ENCODE peak calls at places on chromosomes 2 and 18, in eight cellular contexts. F is foreskin fibroblast, R is breast epithelium, P is HCT116, I is fibroblast of mammary gland, Z is GM12865, V is heart left ventricle, D is upper lobe of right lung. K is an unnamed sample.

GRCh38 chr2:88180594-88181240 is 10.6 kb downstream of the THNSL2 start:
- DNase-seq in V (no peak), F (peak), P (no peak), R (no peak), Z (no peak), I (peak), D (no peak), K (no peak)

GRCh38 chr18:25678226-25678625 is 326.3 kb upstream of the ZNF521 start:
- DNase-seq in P (no peak), R (no peak), Z (no peak), I (no peak), F (no peak), V (no peak), D (no peak), K (no peak)

GRCh38 chr2:195575879-195576391 is 81.1 kb upstream of the SLC39A10 start:
- DNase-seq in F (peak), P (peak), I (peak), R (no peak), Z (peak), V (no peak), D (no peak), K (no peak)

GRCh38 chr2:165401285-165401852 is 68.1 kb upstream of the CSRNP3 start:
- DNase-seq in F (peak), Z (peak), R (no peak), I (peak), V (no peak), P (peak), D (no peak), K (no peak)

GRCh38 chr18:59996370-59996966 is 96.7 kb downstream of the PMAIP1 start:
- DNase-seq in I (peak), D (no peak), V (no peak), Z (peak), P (peak), F (peak), R (no peak), K (no peak)

GRCh38 chr18:25349926-25350560 is 1.9 kb downstream of the ZNF521 start:
- DNase-seq in V (peak), F (peak), R (peak), D (no peak), Z (no peak), I (no peak), P (no peak), K (no peak)

GRCh38 chr2:190468814-190469569 is 60.8 kb downstream of the MFSD6 start:
- DNase-seq in Z (peak), V (peak), D (no peak), P (peak), I (peak), F (peak), R (peak), K (no peak)

GRCh38 chr2:202072226-202072625 is 829 bp upstream of the KIAA2012 start:
- DNase-seq in D (no peak), P (no peak), V (no peak), F (no peak), I (no peak), Z (no peak), R (no peak), K (no peak)

GRCh38 chr2:18559531-18559930 is 922 bp downstream of the RDH14 start:
- DNase-seq in F (no peak), R (no peak), Z (no peak), D (no peak), I (peak), P (no peak), V (no peak), K (no peak)

GRCh38 chr2:8153258-8153718 is 528.6 kb upstream of the ID2 start:
- DNase-seq in P (no peak), D (no peak), I (no peak), V (no peak), F (no peak), R (no peak), Z (no peak), K (no peak)

GRCh38 chr2:67389788-67390187 is 7.3 kb upstream of the ETAA1 start:
- DNase-seq in I (no peak), V (no peak), D (no peak), F (no peak), P (no peak), R (no peak), Z (no peak), K (no peak)

GRCh38 chr2:207163053-207163814 is 2.5 kb downstream of the KLF7 start:
- DNase-seq in P (peak), Z (no peak), F (peak), D (no peak), R (peak), I (peak), V (no peak), K (no peak)

GRCh38 chr2:71995067-71995665 is 152.5 kb downstream of the CYP26B1 start:
- DNase-seq in V (no peak), I (peak), R (no peak), Z (no peak), F (no peak), D (no peak), P (peak), K (no peak)

GRCh38 chr2:30267161-30267568 is 35.8 kb downstream of the LBH start:
- DNase-seq in V (no peak), P (no peak), D (no peak), R (no peak), F (no peak), Z (no peak), I (no peak), K (no peak)

GRCh38 chr2:118845005-118845842 is 2.2 kb downstream of the EN1 start:
- DNase-seq in P (no peak), V (no peak), Z (no peak), I (no peak), F (no peak), R (no peak), D (no peak), K (no peak)

GRCh38 chr2:239472220-239472775 is 71.5 kb upstream of the HDAC4 start:
- DNase-seq in D (no peak), I (no peak), V (no peak), Z (no peak), P (no peak), F (no peak), R (no peak), K (no peak)

GRCh38 chr2:81194176-81194575 is 889.6 kb upstream of the LRRTM1 start:
- DNase-seq in D (peak), I (no peak), V (peak), P (no peak), Z (no peak), R (no peak), F (no peak), K (no peak)

GRCh38 chr2:14903709-14904374 is 271.3 kb downstream of the LRATD1 start:
- DNase-seq in F (no peak), D (peak), V (no peak), P (peak), I (peak), Z (peak), R (no peak), K (peak)

GRCh38 chr2:226247289-226248275 is 552.0 kb downstream of the IRS1 start:
- DNase-seq in F (no peak), D (no peak), I (peak), Z (no peak), R (no peak), V (no peak), P (no peak), K (no peak)

DNA sequence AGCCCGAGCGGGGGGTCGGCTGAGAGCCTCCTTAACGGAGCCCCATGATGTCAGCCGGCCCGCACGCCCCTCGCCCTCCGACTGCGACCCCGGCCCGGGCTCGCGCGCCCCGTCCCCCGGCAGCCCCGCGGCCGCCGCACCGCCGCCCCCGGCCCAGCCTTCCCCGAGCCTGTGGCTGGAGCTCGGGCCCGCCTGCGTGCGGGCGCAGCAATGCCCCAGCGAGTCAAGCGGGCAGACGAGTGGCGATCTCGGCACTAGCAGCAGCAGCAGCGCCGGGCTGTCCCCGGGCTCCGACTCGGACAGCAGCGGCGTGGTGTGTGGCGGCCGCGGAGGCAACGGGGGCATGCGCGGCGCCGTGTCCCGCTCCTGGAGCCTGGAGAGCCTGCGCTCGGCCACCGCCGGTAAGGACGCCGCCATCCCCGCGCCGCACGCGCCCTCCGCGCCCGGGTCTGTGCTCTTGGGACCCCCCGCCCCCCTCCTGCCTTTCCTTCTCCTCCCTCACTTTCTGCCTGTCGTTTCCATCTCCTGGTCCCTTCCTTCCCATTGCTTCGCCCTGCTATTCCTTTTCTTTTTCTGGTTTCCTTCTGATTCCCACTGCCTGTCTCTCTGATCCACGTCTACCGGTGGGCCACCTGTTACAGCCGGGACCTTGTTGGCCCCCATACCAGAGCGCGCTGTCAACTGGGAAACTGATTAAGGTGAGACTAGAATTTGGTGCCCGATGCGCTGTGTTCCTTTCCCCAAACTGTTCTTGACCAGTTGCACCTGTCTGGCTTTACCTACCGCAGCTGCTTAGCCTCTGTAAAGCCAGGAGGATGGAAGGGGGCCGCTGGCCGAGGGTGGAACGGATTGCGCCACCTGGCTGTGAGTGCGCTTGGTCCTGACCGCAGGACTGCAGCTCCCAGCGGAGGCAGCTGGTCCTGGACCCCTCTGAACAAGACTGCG is 127.4 kb downstream of the ARHGEF4 start:
- DNase-seq in V (no peak), F (no peak), P (no peak), R (no peak), D (no peak), I (no peak), Z (no peak), K (no peak)
- TF ChIP-seq CTCF in V (no peak), F (no peak), P (no peak), R (no peak), D (no peak), I (no peak), Z (no peak), K (no peak)

GRCh38 chr18:31795747-31796146 is 35.1 kb upstream of the SLC25A52 start:
- DNase-seq in P (no peak), I (no peak), R (no peak), Z (no peak), V (no peak), F (no peak), D (no peak), K (no peak)

GRCh38 chr18:31798399-31798798 is 37.7 kb upstream of the SLC25A52 start:
- DNase-seq in I (no peak), Z (no peak), F (no peak), P (no peak), D (no peak), V (no peak), R (no peak), K (no peak)

GRCh38 chr18:31801078-31801477 is 40.4 kb upstream of the SLC25A52 start:
- DNase-seq in Z (no peak), I (no peak), R (no peak), P (no peak), V (no peak), F (no peak), D (no peak), K (no peak)
- TF ChIP-seq CTCF in Z (no peak), I (no peak), R (no peak), P (no peak), V (no peak), F (no peak), D (no peak), K (no peak)

DNA sequence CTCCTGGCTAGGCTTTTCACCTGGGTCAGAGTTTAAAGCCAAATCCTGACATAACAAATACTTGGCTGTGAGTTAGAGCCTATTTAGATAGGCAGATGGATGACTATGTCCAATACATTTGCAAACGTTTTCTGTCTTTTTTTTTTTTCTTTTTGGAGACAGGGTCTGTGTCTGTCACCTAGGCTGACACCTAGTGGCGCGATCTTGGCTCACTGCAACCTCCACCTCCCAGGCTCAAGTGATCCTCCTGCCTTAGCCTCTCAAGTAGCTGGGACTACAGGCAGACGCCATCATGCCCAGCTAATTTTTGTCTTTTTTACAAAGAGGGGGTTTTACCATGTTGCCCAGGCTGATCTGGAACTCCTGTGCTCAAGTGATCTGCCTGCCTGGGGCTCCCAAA is 124.8 kb downstream of the DYM start:
- DNase-seq in Z (no peak), V (no peak), I (no peak), P (no peak), D (no peak), F (no peak), R (no peak), K (no peak)
- TF ChIP-seq CTCF in Z (no peak), V (no peak), I (no peak), P (peak), D (no peak), F (no peak), R (no peak), K (no peak)

DNA sequence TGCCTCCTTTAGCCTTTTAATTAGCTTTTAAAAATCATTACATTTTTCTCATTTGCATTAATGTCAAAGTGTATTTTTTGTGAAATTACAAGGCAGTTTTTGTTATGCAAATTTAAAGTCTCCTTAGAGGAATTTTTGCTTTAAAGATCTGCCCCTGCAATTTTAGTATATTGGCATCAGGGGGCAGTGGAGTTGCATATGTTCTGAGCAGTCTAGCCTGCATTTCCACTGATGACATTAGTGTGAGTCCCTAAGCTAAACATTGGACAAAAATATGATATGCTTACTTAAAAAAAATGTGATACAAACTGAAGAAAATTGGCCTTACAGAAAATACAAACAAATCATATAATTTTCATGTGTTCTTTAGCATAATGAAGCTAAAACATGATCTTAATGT is 426.5 kb downstream of the SLC4A3 start:
- DNase-seq in V (no peak), I (peak), P (peak), R (no peak), Z (peak), D (no peak), F (no peak), K (no peak)
- TF ChIP-seq CTCF in V (no peak), I (peak), P (peak), R (no peak), Z (peak), D (no peak), F (peak), K (no peak)

GRCh38 chr18:3451989-3452749 is 2.2 kb downstream of the TGIF1 start:
- DNase-seq in P (no peak), V (peak), R (peak), Z (no peak), D (peak), I (peak), F (no peak), K (peak)

GRCh38 chr18:3452750-3453539 is 3.0 kb downstream of the TGIF1 start:
- DNase-seq in P (no peak), I (peak), V (no peak), D (no peak), F (no peak), Z (no peak), R (no peak), K (no peak)

GRCh38 chr18:3450358-3451107 is 561 bp downstream of the TGIF1 start:
- DNase-seq in D (peak), V (peak), I (peak), P (no peak), F (no peak), R (peak), Z (peak), K (peak)

GRCh38 chr18:3449702-3450357 is at the start of gene TGIF1:
- DNase-seq in P (peak), R (peak), F (peak), Z (no peak), I (peak), V (peak), D (peak), K (peak)

DNA sequence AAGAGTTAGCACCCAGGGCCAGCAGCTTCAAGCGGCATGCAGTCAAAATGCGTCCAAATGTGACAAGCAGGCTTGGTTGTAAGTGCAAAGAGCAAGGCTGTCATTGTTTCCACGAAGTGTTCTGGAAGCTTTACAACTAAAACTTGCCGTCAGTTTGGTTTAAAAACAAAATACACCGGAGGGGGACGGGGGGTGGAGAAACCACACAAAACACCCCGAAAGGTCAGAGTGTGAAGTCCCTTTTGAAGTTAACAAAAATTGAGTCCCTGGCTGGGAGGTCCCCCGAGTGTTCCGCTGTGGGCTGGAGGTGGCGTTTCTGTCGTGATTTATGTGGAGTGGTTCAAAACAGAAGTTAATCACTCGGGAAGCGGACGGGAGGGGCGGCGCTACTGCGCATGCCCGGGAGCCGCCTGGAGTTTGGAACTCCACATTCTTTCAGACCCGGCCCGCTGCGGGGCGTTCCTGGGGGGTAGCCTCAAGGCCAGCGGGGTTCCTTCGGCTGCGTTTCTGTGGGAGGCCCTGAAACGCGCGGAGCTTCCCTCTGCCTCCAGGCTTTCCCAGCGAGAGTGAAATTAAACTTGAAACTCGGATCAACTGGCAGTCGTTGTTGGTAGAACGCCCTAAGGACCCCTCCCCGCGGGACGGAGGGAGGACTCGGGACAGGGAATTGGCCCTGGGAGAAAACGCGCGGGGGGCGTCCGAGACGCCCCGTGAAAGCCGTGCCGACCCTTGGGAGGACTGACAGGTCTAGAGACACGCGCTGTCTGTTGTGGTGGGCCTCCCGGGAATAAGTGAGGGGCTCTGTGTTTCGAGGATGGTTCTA is 1.4 kb downstream of the TGIF1 start:
- DNase-seq in D (peak), F (peak), I (peak), Z (peak), P (no peak), R (peak), V (peak), K (peak)
- TF ChIP-seq CTCF in D (no peak), F (no peak), I (no peak), Z (no peak), P (no peak), R (no peak), V (no peak), K (no peak)

GRCh38 chr18:35378206-35378795 is 1.2 kb upstream of the ZNF396 start:
- DNase-seq in I (peak), P (no peak), R (no peak), V (no peak), Z (no peak), D (no peak), F (peak), K (no peak)
- TF ChIP-seq CTCF in I (no peak), P (no peak), R (no peak), V (no peak), Z (no peak), D (no peak), F (no peak), K (no peak)

GRCh38 chr18:45619062-45619825 is 4.0 kb downstream of the SLC14A2 start:
- DNase-seq in F (peak), Z (no peak), V (peak), P (no peak), R (no peak), I (peak), D (no peak), K (no peak)
- TF ChIP-seq CTCF in F (no peak), Z (no peak), V (no peak), P (no peak), R (no peak), I (peak), D (no peak), K (no peak)

DNA sequence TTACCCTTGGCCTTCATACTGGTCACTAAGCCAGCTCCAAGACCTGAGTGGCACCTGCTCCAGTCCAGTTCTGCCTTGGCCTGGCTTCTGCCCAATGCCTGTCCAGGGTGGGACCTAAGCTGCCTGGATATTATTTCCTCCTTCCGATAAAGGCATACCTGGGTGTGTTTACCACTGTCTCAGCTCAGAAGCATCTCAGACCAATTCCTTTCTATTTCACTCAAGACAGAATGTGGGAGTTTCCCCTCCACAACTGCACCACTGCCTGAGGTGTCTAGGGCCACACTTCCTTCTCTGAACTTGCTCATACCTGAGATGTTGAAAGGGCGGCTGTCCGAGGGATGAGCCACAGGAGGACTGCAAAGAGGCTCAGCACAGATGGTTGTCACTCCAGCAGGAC is 18.4 kb upstream of the CAB39 start:
- DNase-seq in I (no peak), D (no peak), R (no peak), F (no peak), Z (peak), V (no peak), P (no peak), K (no peak)
- TF ChIP-seq CTCF in I (no peak), D (no peak), R (no peak), F (no peak), Z (no peak), V (no peak), P (no peak), K (no peak)

K was measured in activated B cell treated with CpG ODN at 0.5 μM for 24 hours.